ENCODE peak calls at places on chromosome 17, in four cellular contexts. X, D, J and W are unnamed samples.

GRCh38 chr17:38667787-38668122 is 7.0 kb downstream of the EPOP start:
- DNase-seq in X (no peak), D (no peak), J (no peak), W (no peak)

GRCh38 chr17:46972346-46972745 is 6.7 kb downstream of the RPRML start:
- DNase-seq in X (no peak), D (no peak), J (no peak), W (peak)

GRCh38 chr17:75783069-75783783 is 1.4 kb upstream of the UNK start:
- DNase-seq in X (no peak), D (peak), J (no peak), W (no peak)

GRCh38 chr17:49576121-49576905 is 642 bp downstream of the NXPH3 start:
- DNase-seq in X (no peak), D (no peak), J (no peak), W (peak)

GRCh38 chr17:45429338-45430005 is 3.2 kb downstream of the ARHGAP27 start:
- DNase-seq in X (no peak), D (no peak), J (no peak), W (no peak)

GRCh38 chr17:42252528-42253172 is 23.5 kb downstream of the STAT5B start:
- DNase-seq in X (no peak), D (no peak), J (no peak), W (no peak)

GRCh38 chr17:60154616-60155426 is 5.0 kb downstream of the CA4 start:
- DNase-seq in X (no peak), D (peak), J (peak), W (peak)

GRCh38 chr17:15967706-15968399 is 22.9 kb downstream of the ADORA2B start:
- DNase-seq in X (no peak), D (no peak), J (no peak), W (no peak)

GRCh38 chr17:15436399-15437369 is 30.7 kb downstream of the CDRT4 start:
- DNase-seq in X (no peak), D (no peak), J (peak), W (no peak)

GRCh38 chr17:39101139-39101538 is 50.3 kb downstream of the PLXDC1 start:
- DNase-seq in X (no peak), D (no peak), J (no peak), W (no peak)

GRCh38 chr17:29133146-29133713 is 47.0 kb downstream of the MYO18A start:
- DNase-seq in X (no peak), D (peak), J (peak), W (no peak)

GRCh38 chr17:76141212-76142043 is at the start of gene FOXJ1:
- DNase-seq in X (peak), D (peak), J (peak), W (peak)

GRCh38 chr17:21213491-21214014 is 408 bp downstream of the TMEM11 start:
- DNase-seq in X (peak), D (no peak), J (peak), W (no peak)

GRCh38 chr17:66436643-66437042 is 134.2 kb downstream of the PRKCA start:
- DNase-seq in X (no peak), D (no peak), J (no peak), W (no peak)

GRCh38 chr17:39224778-39225307 is 902 bp downstream of the STAC2 start:
- DNase-seq in X (no peak), D (no peak), J (no peak), W (no peak)

GRCh38 chr17:2468270-2468669 is 43.4 kb downstream of the METTL16 start:
- DNase-seq in X (no peak), D (peak), J (no peak), W (no peak)

GRCh38 chr17:80946449-80946848 is 45.2 kb upstream of the CHMP6 start:
- DNase-seq in X (no peak), D (no peak), J (no peak), W (no peak)

GRCh38 chr17:7383742-7384488 is 3.0 kb downstream of the TNK1 start:
- DNase-seq in X (peak), D (no peak), J (no peak), W (peak)

GRCh38 chr17:81484195-81484979 is 28.2 kb downstream of the ACTG1 start:
- DNase-seq in X (peak), D (no peak), J (peak), W (peak)

GRCh38 chr17:17027442-17028058 is 14.7 kb upstream of the MPRIP start:
- DNase-seq in X (no peak), D (no peak), J (no peak), W (no peak)

GRCh38 chr17:63039899-63040602 is 74.0 kb downstream of the TANC2 start:
- DNase-seq in X (no peak), D (no peak), J (no peak), W (no peak)

GRCh38 chr17:64411999-64412771 is 21.5 kb upstream of the PECAM1 start:
- DNase-seq in X (no peak), D (no peak), J (peak), W (peak)

GRCh38 chr17:4931974-4932373 is at the start of gene GP1BA:
- DNase-seq in X (no peak), D (no peak), J (no peak), W (no peak)

GRCh38 chr17:73359987-73360410 is 48.2 kb upstream of the CDC42EP4 start:
- DNase-seq in X (no peak), D (no peak), J (peak), W (no peak)

GRCh38 chr17:39665642-39666221 is 583 bp downstream of the TCAP start:
- DNase-seq in X (no peak), D (no peak), J (peak), W (no peak)

GRCh38 chr17:42408076-42408475 is 15.0 kb downstream of the CAVIN1 start:
- DNase-seq in X (no peak), D (no peak), J (peak), W (no peak)

GRCh38 chr17:47652570-47652969 is 2.9 kb downstream of the KPNB1 start:
- DNase-seq in X (no peak), D (no peak), J (no peak), W (no peak)

GRCh38 chr17:38453951-38454421 is 25.7 kb downstream of the ARHGAP23 start:
- DNase-seq in X (no peak), D (no peak), J (peak), W (no peak)

GRCh38 chr17:58049533-58049932 is 33.7 kb upstream of the DYNLL2 start:
- DNase-seq in X (no peak), D (no peak), J (no peak), W (no peak)